ENCODE peak calls at places on chromosomes 1 and 21, in six cellular contexts. K is pancreas; H is HCT116; V is IMR-90; O is hepatocyte; W is CD4-positive, alpha-beta memory T cell. J is an unnamed sample.

GRCh38 chr1:53642607-53643006 is 96.4 kb downstream of the GLIS1 start:
- DNase-seq in O (no peak), V (no peak), H (no peak), K (peak; percentile 18), W (no peak), J (no peak)

GRCh38 chr1:28323720-28324119 is 5.1 kb upstream of the MED18 start:
- DNase-seq in V (no peak), H (no peak), O (no peak), W (no peak), K (no peak), J (no peak)

GRCh38 chr1:45850017-45850416 is 46.6 kb downstream of the MAST2 start:
- DNase-seq in V (no peak), W (no peak), O (no peak), H (no peak), K (no peak), J (no peak)

GRCh38 chr1:237031480-237031879 is 10.5 kb upstream of the RYR2 start:
- DNase-seq in V (no peak), O (no peak), K (no peak), H (no peak), W (no peak), J (no peak)

GRCh38 chr1:145961425-145962156 is 2.8 kb downstream of the ANKRD34A start:
- DNase-seq in O (peak; percentile 39), H (no peak), W (no peak), K (peak; percentile 64), V (no peak), J (peak; percentile 81)

GRCh38 chr1:235583511-235584001 is 66.0 kb downstream of the GNG4 start:
- DNase-seq in K (no peak), H (no peak), V (no peak), O (no peak), W (no peak), J (no peak)

GRCh38 chr21:28776251-28776650 is 216.4 kb downstream of the LTN1 start:
- DNase-seq in H (no peak), K (no peak), O (no peak), V (peak; percentile 96), W (no peak), J (no peak)

GRCh38 chr1:116909511-116910378 is at the start of gene PTGFRN:
- DNase-seq in W (peak; percentile 12), O (peak; percentile 83), K (peak; percentile 89), V (peak; percentile 6), H (peak; percentile 6), J (peak; percentile 92)

GRCh38 chr1:203038217-203038741 is 12.0 kb downstream of the PPFIA4 start:
- DNase-seq in V (peak; percentile 78), W (no peak), H (no peak), O (no peak), K (no peak), J (peak; percentile 66)

GRCh38 chr1:91699339-91699970 is 186.5 kb downstream of the TGFBR3 start:
- DNase-seq in V (peak; percentile 87), H (no peak), W (no peak), K (no peak), O (no peak), J (peak; percentile 68)

GRCh38 chr1:229285424-229285823 is 14.5 kb downstream of the RAB4A start:
- DNase-seq in H (no peak), O (peak; percentile 28), K (no peak), V (no peak), W (no peak), J (no peak)

GRCh38 chr1:75475709-75476108 is 135.2 kb downstream of the SLC44A5 start:
- DNase-seq in H (no peak), K (no peak), W (no peak), O (no peak), V (no peak), J (no peak)

GRCh38 chr1:245589827-245590421 is 435.1 kb downstream of the KIF26B start:
- DNase-seq in W (no peak), V (no peak), K (no peak), O (no peak), H (no peak), J (no peak)

GRCh38 chr21:29125199-29125598 is 5.2 kb upstream of the MAP3K7CL start:
- DNase-seq in V (no peak), O (no peak), W (no peak), K (no peak), H (no peak), J (no peak)

GRCh38 chr1:234316486-234316885 is 56.8 kb upstream of the COA6 start:
- DNase-seq in W (no peak), H (no peak), O (no peak), V (no peak), K (no peak), J (no peak)
- H3K4me1 ChIP-seq in W (peaks cover 60% of the 10 kb centered on the region), H (no peaks in the 10 kb centered on the region), O (no peaks in the 10 kb centered on the region), V (peaks cover 8% of the 10 kb centered on the region), K (no peaks in the 10 kb centered on the region), J (no peaks in the 10 kb centered on the region)

GRCh38 chr1:17369466-17369865 is 2.5 kb upstream of the PADI6 start:
- DNase-seq in V (peak; percentile 37), W (no peak), H (no peak), O (no peak), K (no peak), J (no peak)

GRCh38 chr1:17371896-17372295 is at the start of gene PADI6:
- DNase-seq in H (no peak), W (no peak), O (no peak), K (no peak), V (no peak), J (no peak)

GRCh38 chr1:17370618-17371017 is 1.4 kb upstream of the PADI6 start:
- DNase-seq in V (no peak), K (no peak), O (peak; percentile 32), W (no peak), H (peak; percentile 37), J (peak; percentile 3)

GRCh38 chr1:17375651-17376050 is 3.7 kb downstream of the PADI6 start:
- DNase-seq in O (no peak), K (no peak), W (no peak), H (no peak), V (no peak), J (no peak)

GRCh38 chr1:17372955-17373354 is 959 bp downstream of the PADI6 start:
- DNase-seq in K (no peak), V (no peak), O (no peak), H (no peak), W (no peak), J (peak; percentile 17)
- H3K4me3 ChIP-seq in K (no peak overlapping the region), V (no peak overlapping the region), O (no peak overlapping the region), H (no peak overlapping the region), W (no peak overlapping the region), J (no peak overlapping the region)

DNA sequence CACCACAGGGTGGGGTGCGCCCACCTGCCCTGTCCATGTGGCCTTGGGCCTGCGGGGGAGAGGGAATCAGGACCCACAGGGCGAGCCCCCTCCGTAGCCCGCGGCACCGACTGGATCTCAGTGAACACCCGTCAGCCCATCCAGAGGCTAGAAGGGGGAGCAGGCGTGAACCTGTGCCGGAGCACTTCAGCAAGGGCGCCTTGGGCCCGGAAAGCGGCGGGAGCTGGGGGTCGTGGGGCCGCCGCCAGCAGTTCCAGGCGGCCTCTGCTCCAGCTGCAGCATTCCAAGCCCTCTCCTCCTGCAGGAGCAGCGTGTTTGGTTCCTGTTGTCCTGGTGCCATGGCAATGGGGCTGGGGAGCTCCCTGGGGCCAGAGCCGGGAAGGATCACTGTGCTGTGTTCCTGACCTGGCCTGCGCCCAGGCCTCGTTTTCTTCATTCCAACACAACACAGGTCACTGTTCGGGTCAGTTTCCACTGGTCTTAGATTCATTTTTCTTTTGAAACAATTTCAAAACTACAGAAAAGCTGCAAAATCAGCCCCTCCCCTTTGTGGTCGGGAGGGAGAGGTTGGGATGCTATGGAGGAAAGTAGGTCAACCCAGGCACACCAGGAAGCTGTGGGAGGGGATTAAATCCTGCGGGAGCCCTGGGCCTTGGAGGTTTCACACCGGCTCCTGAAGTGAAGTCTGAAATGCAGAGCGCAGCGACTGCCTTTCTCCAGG is 18.8 kb downstream of the SLX9 start:
- DNase-seq in K (no peak), W (no peak), H (no peak), O (peak; percentile 50), V (peak; percentile 67), J (peak; percentile 95)
- H3K4me1 ChIP-seq in K (no peaks in the 10 kb centered on the region), W (no peaks in the 10 kb centered on the region), H (no peaks in the 10 kb centered on the region), O (peaks cover 8% of the 10 kb centered on the region), V (peaks cover 20% of the 10 kb centered on the region), J (peaks cover 18% of the 10 kb centered on the region)

DNA sequence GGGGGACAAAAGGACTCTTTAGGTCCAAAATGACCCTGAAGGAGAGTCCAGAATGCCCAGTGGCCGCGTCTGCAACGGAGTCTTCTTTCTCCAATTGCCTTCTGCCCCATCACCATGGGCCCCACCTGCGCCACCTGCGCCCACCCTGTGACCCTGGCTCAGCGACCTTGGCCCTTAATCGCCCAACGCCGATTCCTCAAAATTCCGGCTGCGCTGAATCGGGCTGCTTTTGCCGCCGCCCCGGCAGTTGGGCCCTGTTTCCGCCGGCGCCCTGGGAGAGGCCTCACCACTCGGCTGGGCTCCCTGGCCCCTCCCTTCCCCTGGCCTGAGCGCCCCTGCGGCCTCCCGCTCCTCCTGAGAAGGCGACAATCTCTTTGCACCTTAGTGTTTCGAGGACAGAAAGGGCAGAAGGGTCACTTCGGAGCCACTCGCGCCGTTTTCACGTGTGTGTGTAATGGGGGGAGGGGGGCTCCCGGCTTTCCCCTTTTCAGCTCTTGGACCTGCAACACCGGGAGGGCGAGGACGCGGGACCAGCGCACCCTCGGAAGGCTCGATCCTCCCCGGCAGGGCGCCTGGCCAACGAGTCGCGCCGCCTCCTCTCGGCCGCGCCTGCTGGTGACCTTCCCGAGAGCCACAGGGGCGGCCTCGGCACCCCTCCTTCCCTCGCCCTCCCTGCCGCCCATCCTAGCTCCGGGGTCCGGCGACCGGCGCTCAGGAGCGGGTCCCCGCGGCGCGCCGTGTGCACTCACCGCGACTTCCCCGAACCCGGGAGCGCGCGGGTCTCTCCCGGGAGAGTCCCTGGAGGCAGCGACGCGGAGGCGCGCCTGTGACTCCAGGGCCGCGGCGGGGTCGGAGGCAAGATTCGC is 522 bp upstream of the SIM2 start:
- DNase-seq in K (peak; percentile 65), H (peak; percentile 26), W (no peak), V (peak; percentile 15), O (no peak), J (no peak)
- H3K4me3 ChIP-seq in K (peak overlapping the region; percentile 47), H (peak overlapping the region; percentile 75), W (no peak overlapping the region), V (peak overlapping the region; percentile 57), O (no peak overlapping the region), J (peak overlapping the region; percentile 47)

DNA sequence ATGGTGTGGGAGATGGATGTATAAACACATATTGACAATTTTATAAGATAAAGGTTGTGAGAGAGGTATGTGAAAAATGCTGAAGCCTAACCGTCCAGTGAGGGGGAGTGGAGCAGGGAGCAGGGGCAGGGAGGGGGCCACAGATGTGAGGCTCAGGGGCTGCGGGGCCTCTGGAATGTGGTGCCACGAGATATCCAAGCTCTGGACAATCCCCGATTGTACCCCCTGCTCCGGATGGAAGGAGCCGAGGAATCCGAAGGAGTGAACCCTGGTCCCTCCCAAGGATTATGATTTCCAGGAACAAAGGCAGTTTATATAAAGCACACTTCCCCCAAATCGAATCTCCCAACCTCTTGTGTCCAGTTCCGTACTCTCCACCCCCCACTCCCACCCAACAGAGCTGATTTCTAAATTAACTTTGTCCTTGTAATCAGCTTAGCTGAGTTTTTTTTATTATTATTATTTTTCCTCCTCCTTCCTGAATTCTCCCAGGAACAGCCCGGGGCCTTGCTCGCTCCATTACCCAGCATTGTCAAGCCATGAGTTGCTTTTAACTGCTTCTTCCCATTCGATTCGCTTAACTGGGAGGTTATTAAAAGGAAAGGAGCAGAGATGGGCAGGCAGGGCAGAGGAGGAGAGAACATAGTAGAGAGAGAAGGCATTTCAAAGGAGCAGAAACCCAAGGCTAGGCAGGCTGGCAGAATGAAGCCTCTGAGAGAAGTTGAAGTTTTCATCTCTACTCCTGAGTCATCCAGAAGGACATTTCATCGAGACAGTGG is 9.4 kb downstream of the KIRREL1 start:
- DNase-seq in H (no peak), O (no peak), K (no peak), V (peak; percentile 61), W (no peak), J (no peak)
- H3K4me1 ChIP-seq in H (peaks cover 6% of the 10 kb centered on the region), O (peaks cover 40% of the 10 kb centered on the region), K (no peaks in the 10 kb centered on the region), V (peaks cover 61% of the 10 kb centered on the region), W (no peaks in the 10 kb centered on the region), J (peaks cover 16% of the 10 kb centered on the region)

GRCh38 chr21:14686466-14687276 is 140.6 kb upstream of the SAMSN1 start:
- DNase-seq in V (no peak), H (no peak), K (no peak), O (no peak), W (no peak), J (no peak)
- H3K4me3 ChIP-seq in V (no peak overlapping the region), H (no peak overlapping the region), K (no peak overlapping the region), O (no peak overlapping the region), W (no peak overlapping the region), J (no peak overlapping the region)

J was measured in right cardiac atrium.